ENCODE peak calls at places on chromosomes 16 and 17, in five cellular contexts. X is spleen, P is K562, U is H1, O is esophagus muscularis mucosa. V is an unnamed sample.

GRCh38 chr17:51833620-51834019 is 324.9 kb downstream of the CA10 start:
- DNase-seq in X (no peak), P (no peak), U (no peak), O (no peak), V (no peak)

GRCh38 chr17:55005520-55005919 is 37.0 kb downstream of the STXBP4 start:
- DNase-seq in X (no peak), P (peak; percentile 14), U (no peak), O (no peak), V (no peak)

GRCh38 chr17:45086865-45087495 is 25.9 kb downstream of the NMT1 start:
- DNase-seq in X (peak; percentile 9), P (no peak), U (no peak), O (no peak), V (no peak)

GRCh38 chr17:5583426-5584382 is 605 bp downstream of the NLRP1 start:
- DNase-seq in X (peak; percentile 85), P (peak; percentile 5), U (no peak), O (no peak), V (no peak)

GRCh38 chr16:57667526-57668258 is 414 bp upstream of the ADGRG3 start:
- DNase-seq in X (peak; percentile 93), P (peak; percentile 72), U (no peak), O (no peak), V (no peak)

GRCh38 chr17:699350-699749 is 15.3 kb downstream of the VPS53 start:
- DNase-seq in X (no peak), P (no peak), U (no peak), O (no peak), V (no peak)

GRCh38 chr17:10771142-10771541 is 32.8 kb downstream of the TMEM238L start:
- DNase-seq in X (no peak), P (no peak), U (no peak), O (no peak), V (no peak)

GRCh38 chr16:31216552-31217530 is at the start of gene PYDC1:
- DNase-seq in X (peak; percentile 82), P (no peak), U (no peak), O (no peak), V (peak; percentile 86)

GRCh38 chr17:77948690-77949114 is 9.8 kb upstream of the TNRC6C start:
- DNase-seq in X (no peak), P (no peak), U (no peak), O (no peak), V (peak; percentile 46)

GRCh38 chr17:16440814-16441629 is 25.7 kb downstream of the TRPV2 start:
- DNase-seq in X (no peak), P (no peak), U (no peak), O (no peak), V (no peak)

GRCh38 chr16:46673320-46674013 is 15.5 kb downstream of the VPS35 start:
- DNase-seq in X (no peak), P (peak; percentile 78), U (no peak), O (no peak), V (no peak)

GRCh38 chr16:24977673-24978065 is 37.5 kb downstream of the ARHGAP17 start:
- DNase-seq in X (no peak), P (no peak), U (no peak), O (no peak), V (no peak)

GRCh38 chr16:15509593-15510520 is 75.5 kb downstream of the BMERB1 start:
- DNase-seq in X (no peak), P (no peak), U (peak; percentile 39), O (no peak), V (no peak)

GRCh38 chr16:4298761-4299522 is 16.9 kb upstream of the GLIS2 start:
- DNase-seq in X (no peak), P (peak; percentile 69), U (no peak), O (no peak), V (peak; percentile 86)

GRCh38 chr17:72730091-72730490 is 362.4 kb downstream of the SLC39A11 start:
- DNase-seq in X (no peak), P (no peak), U (no peak), O (no peak), V (no peak)

GRCh38 chr17:52606098-52606497 is 447.6 kb upstream of the CA10 start:
- DNase-seq in X (no peak), P (no peak), U (no peak), O (no peak), V (no peak)

GRCh38 chr17:2023692-2024571 is 1.2 kb downstream of the RTN4RL1 start:
- DNase-seq in X (no peak), P (peak; percentile 57), U (peak; percentile 51), O (no peak), V (peak; percentile 88)

GRCh38 chr16:24670623-24671454 is 58.6 kb upstream of the TNRC6A start:
- DNase-seq in X (no peak), P (no peak), U (no peak), O (peak; percentile 93), V (peak; percentile 82)

GRCh38 chr17:33292184-33292980 is 713 bp downstream of the ASIC2 start:
- DNase-seq in X (no peak), P (peak; percentile 27), U (peak; percentile 21), O (no peak), V (peak; percentile 83)

GRCh38 chr16:23579371-23579770 is 16.7 kb downstream of the NDUFAB1 start:
- DNase-seq in X (no peak), P (no peak), U (no peak), O (no peak), V (no peak)

GRCh38 chr17:77516902-77517301 is 376.1 kb downstream of the SEC14L1 start:
- DNase-seq in X (peak; percentile 22), P (no peak), U (no peak), O (no peak), V (no peak)

GRCh38 chr17:40915199-40915661 is 22.2 kb downstream of the KRT23 start:
- DNase-seq in X (no peak), P (no peak), U (no peak), O (no peak), V (no peak)

GRCh38 chr17:43703630-43704029 is 41.9 kb upstream of the MEOX1 start:
- DNase-seq in X (no peak), P (no peak), U (no peak), O (no peak), V (no peak)

GRCh38 chr17:81048827-81049371 is 13.9 kb downstream of the BAIAP2 start:
- DNase-seq in X (no peak), P (no peak), U (no peak), O (no peak), V (peak; percentile 83)

GRCh38 chr17:19812407-19812806 is 55.3 kb downstream of the ULK2 start:
- DNase-seq in X (no peak), P (no peak), U (no peak), O (no peak), V (no peak)

GRCh38 chr16:57757326-57757786 is 21.8 kb downstream of the KATNB1 start:
- DNase-seq in X (peak; percentile 96), P (peak; percentile 94), U (no peak), O (peak; percentile 96), V (peak; percentile 94)

GRCh38 chr17:8947201-8947600 is 18.3 kb downstream of the PIK3R5 start:
- DNase-seq in X (no peak), P (no peak), U (no peak), O (no peak), V (no peak)

GRCh38 chr17:78653382-78653781 is 76.2 kb upstream of the DNAH17 start:
- DNase-seq in X (no peak), P (no peak), U (no peak), O (no peak), V (no peak)

GRCh38 chr16:72840591-72841381 is 207.1 kb downstream of the ZFHX3 start:
- DNase-seq in X (no peak), P (no peak), U (no peak), O (no peak), V (no peak)

GRCh38 chr17:48478224-48479013 is 48.4 kb upstream of the SKAP1 start:
- DNase-seq in X (no peak), P (peak; percentile 63), U (no peak), O (no peak), V (no peak)

GRCh38 chr16:60230666-60231065 is 1496.5 kb upstream of the GOT2 start:
- DNase-seq in X (no peak), P (no peak), U (no peak), O (no peak), V (no peak)

DNA sequence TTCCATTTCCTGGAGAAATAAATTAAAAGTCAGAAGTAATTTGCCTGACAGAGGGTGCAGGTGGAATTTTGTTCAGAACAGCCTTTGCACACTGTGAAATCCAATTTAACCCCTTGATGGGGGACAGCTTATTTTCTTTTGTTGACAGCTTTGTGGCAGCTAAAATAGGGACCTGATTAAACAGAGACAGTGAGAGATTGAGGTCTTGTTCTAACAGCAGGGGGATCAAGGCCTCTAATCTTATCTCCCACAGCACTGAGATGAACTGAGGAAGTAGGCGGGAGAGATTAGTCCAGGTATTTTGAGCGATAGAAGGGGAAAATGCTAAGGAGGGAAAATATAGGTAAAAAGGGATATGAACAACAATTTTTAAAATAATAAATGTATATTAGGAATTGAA is 1491.4 kb upstream of the GOT2 start:
- DNase-seq in X (no peak), P (no peak), U (no peak), O (no peak), V (no peak)
- TF ChIP-seq POLR2AphosphoS5 in X (no peak), P (no peak), U (no peak), O (no peak), V (no peak)

DNA sequence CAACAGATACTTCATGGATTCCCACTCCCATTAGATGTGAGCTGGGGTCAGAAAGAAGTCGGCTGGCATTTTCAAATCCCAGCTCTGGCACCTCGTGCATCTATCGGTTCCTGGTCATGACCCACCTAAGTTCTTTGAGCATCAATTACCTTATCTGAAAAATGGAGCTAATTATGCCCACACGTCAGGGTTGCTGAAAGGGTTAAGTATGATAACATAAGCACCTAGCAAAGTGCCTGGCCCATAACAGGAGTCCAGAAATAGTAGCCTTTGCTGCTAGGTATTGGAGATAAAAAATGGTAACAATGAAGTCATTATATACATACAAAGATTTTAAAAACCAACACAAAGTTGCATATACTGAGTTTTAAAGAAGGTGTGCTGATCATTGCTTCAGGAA is 14.1 kb upstream of the GNA13 start:
- DNase-seq in X (no peak), P (no peak), U (no peak), O (no peak), V (no peak)
- H3K4me1 ChIP-seq in X (no peaks in the 10 kb centered on the region), P (peaks cover 8% of the 10 kb centered on the region), U (no peaks in the 10 kb centered on the region), O (peaks cover 21% of the 10 kb centered on the region), V (peaks cover 20% of the 10 kb centered on the region)

DNA sequence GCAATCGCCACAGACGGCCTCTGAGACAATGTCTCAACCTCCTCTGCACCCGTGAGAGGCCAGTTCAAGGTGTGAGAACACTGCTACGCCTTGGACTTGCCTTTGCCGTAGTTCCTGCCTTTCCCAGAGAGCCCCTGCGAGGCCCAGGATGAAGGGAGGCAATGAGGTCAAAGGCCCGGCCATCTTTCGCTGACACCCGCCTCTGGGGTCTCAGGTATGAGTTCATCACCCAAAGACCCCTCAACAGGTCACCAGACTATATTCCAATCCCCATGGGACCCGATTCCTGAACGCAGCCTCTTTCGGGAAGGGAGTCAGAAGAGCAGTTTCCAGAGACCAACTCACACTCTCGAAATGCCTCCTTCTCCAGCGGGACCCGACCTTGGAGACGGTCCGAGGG is 573.5 kb downstream of the KCNJ18 start:
- DNase-seq in X (peak; percentile 33), P (no peak), U (no peak), O (no peak), V (no peak)
- H3K9me3 ChIP-seq in X (peaks cover 28% of the 10 kb centered on the region), P (no peaks in the 10 kb centered on the region), U (peaks cover 64% of the 10 kb centered on the region), O (no peaks in the 10 kb centered on the region), V (no peaks in the 10 kb centered on the region)

DNA sequence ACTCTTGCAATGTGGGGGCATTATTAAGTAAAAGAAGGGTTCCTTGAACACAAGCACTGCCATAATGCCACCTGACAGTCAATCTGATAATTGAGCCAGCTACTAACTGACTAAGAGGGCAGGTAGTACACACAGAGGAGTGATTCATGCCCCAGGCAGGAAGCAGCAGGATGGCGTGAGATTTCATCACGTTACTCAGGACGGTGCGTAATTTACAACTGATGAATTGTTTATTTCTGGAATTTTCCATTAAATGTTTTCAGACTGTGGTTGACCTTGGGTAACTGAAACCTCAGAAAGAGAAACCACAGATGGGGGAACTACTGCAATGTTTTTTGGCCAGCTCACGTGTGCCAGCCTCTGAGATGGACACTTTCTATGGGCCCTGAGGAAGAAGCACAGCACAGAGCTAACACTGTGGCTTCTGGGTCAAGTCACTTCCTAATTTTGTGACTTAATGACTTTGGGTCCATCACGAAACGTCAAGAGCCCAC is 46.7 kb downstream of the C17orf67 start:
- DNase-seq in X (no peak), P (no peak), U (no peak), O (no peak), V (peak; percentile 59)
- TF ChIP-seq POLR2AphosphoS5 in X (no peak), P (no peak), U (no peak), O (no peak), V (peak; percentile 16)